ENCODE peak calls at places on chromosomes 16 and 17, in six cellular contexts. A is endothelial cell, K is endodermal cell, J is Caco-2, O is renal cortical epithelial cell, R is cardiac fibroblast. G is an unnamed sample.

GRCh38 chr17:8121531-8122390 is 2.1 kb downstream of the HES7 start:
- DNase-seq in K (peak), A (peak), R (peak), J (peak), O (no peak), G (peak)

GRCh38 chr17:10226930-10227695 is 28.7 kb upstream of the GAS7 start:
- DNase-seq in A (peak), J (peak), O (no peak), K (peak), R (peak), G (peak)

GRCh38 chr16:86836503-86837125 is 258.3 kb downstream of the FOXL1 start:
- DNase-seq in O (peak), R (peak), A (no peak), J (no peak), K (no peak), G (no peak)

GRCh38 chr16:22216191-22216831 is 10.2 kb downstream of the EEF2K start:
- DNase-seq in R (peak), K (no peak), O (no peak), A (no peak), J (no peak), G (no peak)

GRCh38 chr16:23072084-23072599 is 77.1 kb downstream of the USP31 start:
- DNase-seq in R (peak), O (peak), A (no peak), K (no peak), J (no peak), G (no peak)

GRCh38 chr16:48256579-48257177 is 9.3 kb upstream of the ABCC11 start:
- DNase-seq in K (no peak), O (no peak), A (no peak), R (no peak), J (no peak), G (no peak)

GRCh38 chr16:11106726-11107125 is 149.3 kb downstream of the SOCS1 start:
- DNase-seq in O (no peak), K (no peak), R (no peak), J (no peak), A (no peak), G (no peak)

GRCh38 chr17:40242774-40243173 is 23.7 kb downstream of the WIPF2 start:
- DNase-seq in A (no peak), K (no peak), J (no peak), O (no peak), R (no peak), G (no peak)

GRCh38 chr16:6682142-6682811 is 650.4 kb upstream of the RBFOX1 start:
- DNase-seq in O (no peak), K (peak), A (peak), R (no peak), J (peak), G (peak)

G was measured in HuH-7.